ENCODE peak calls at places on chromosomes 16 and 17, in eight cellular contexts. One of them, this sample, is unnamed.

GRCh38 chr17:41586863-41587495 is at the start of gene KRT14:
- DNase-seq in K562: no peak
- DNase-seq in GM12878: no peak
- DNase-seq in prostate gland: no peak
- DNase-seq in breast epithelium: peak; percentile 83
- DNase-seq in GM12891: no peak
- DNase-seq in stomach: no peak
- DNase-seq in transverse colon: no peak
- DNase-seq in this sample: no peak

GRCh38 chr16:72837846-72838661 is 209.9 kb downstream of the ZFHX3 start:
- DNase-seq in stomach: no peak
- DNase-seq in GM12891: no peak
- DNase-seq in K562: no peak
- DNase-seq in GM12878: no peak
- DNase-seq in breast epithelium: no peak
- DNase-seq in transverse colon: no peak
- DNase-seq in prostate gland: no peak
- DNase-seq in this sample: no peak

GRCh38 chr16:73176577-73177013 is 128.7 kb upstream of the ZFHX3 start:
- DNase-seq in GM12891: no peak
- DNase-seq in GM12878: no peak
- DNase-seq in transverse colon: no peak
- DNase-seq in stomach: no peak
- DNase-seq in K562: no peak
- DNase-seq in prostate gland: no peak
- DNase-seq in breast epithelium: no peak
- DNase-seq in this sample: no peak

GRCh38 chr17:41691031-41691777 is 2.5 kb downstream of the EIF1 start:
- DNase-seq in transverse colon: no peak
- DNase-seq in GM12878: no peak
- DNase-seq in GM12891: no peak
- DNase-seq in prostate gland: no peak
- DNase-seq in stomach: no peak
- DNase-seq in breast epithelium: no peak
- DNase-seq in K562: no peak
- DNase-seq in this sample: no peak

GRCh38 chr17:246851-247421 is 65.5 kb upstream of the DOC2B start:
- DNase-seq in transverse colon: peak; percentile 6
- DNase-seq in GM12891: no peak
- DNase-seq in stomach: no peak
- DNase-seq in prostate gland: no peak
- DNase-seq in K562: no peak
- DNase-seq in GM12878: no peak
- DNase-seq in breast epithelium: no peak
- DNase-seq in this sample: no peak

GRCh38 chr16:59878999-59879398 is 1144.9 kb upstream of the GOT2 start:
- DNase-seq in breast epithelium: no peak
- DNase-seq in K562: no peak
- DNase-seq in prostate gland: no peak
- DNase-seq in GM12891: no peak
- DNase-seq in GM12878: no peak
- DNase-seq in transverse colon: no peak
- DNase-seq in stomach: no peak
- DNase-seq in this sample: no peak

GRCh38 chr16:27786221-27786848 is 236.4 kb downstream of the KATNIP start:
- DNase-seq in transverse colon: no peak
- DNase-seq in K562: no peak
- DNase-seq in GM12891: no peak
- DNase-seq in prostate gland: no peak
- DNase-seq in stomach: no peak
- DNase-seq in breast epithelium: no peak
- DNase-seq in GM12878: no peak
- DNase-seq in this sample: no peak

GRCh38 chr17:79101111-79101673 is 26.6 kb downstream of the ENGASE start:
- DNase-seq in GM12878: no peak
- DNase-seq in K562: no peak
- DNase-seq in stomach: no peak
- DNase-seq in transverse colon: no peak
- DNase-seq in GM12891: no peak
- DNase-seq in prostate gland: no peak
- DNase-seq in breast epithelium: no peak
- DNase-seq in this sample: no peak

GRCh38 chr16:12480916-12481315 is 322.8 kb downstream of the CPPED1 start:
- DNase-seq in prostate gland: no peak
- DNase-seq in GM12891: no peak
- DNase-seq in stomach: no peak
- DNase-seq in K562: no peak
- DNase-seq in GM12878: no peak
- DNase-seq in transverse colon: no peak
- DNase-seq in breast epithelium: no peak
- DNase-seq in this sample: no peak

GRCh38 chr16:60642956-60643355 is 1393.3 kb downstream of the CDH8 start:
- DNase-seq in prostate gland: no peak
- DNase-seq in stomach: no peak
- DNase-seq in GM12878: no peak
- DNase-seq in GM12891: no peak
- DNase-seq in transverse colon: no peak
- DNase-seq in breast epithelium: no peak
- DNase-seq in K562: no peak
- DNase-seq in this sample: no peak

GRCh38 chr17:45844695-45845375 is at the start of gene SPPL2C:
- DNase-seq in prostate gland: no peak
- DNase-seq in GM12878: no peak
- DNase-seq in GM12891: no peak
- DNase-seq in breast epithelium: no peak
- DNase-seq in K562: no peak
- DNase-seq in transverse colon: no peak
- DNase-seq in stomach: no peak
- DNase-seq in this sample: no peak

GRCh38 chr16:30659507-30660423 is 1.5 kb downstream of the FBRS start:
- DNase-seq in K562: no peak
- DNase-seq in breast epithelium: peak; percentile 45
- DNase-seq in GM12878: no peak
- DNase-seq in stomach: no peak
- DNase-seq in prostate gland: peak; percentile 49
- DNase-seq in GM12891: no peak
- DNase-seq in transverse colon: peak; percentile 46
- DNase-seq in this sample: no peak

GRCh38 chr16:4850211-4850610 is 2.9 kb downstream of the UBN1 start:
- DNase-seq in breast epithelium: no peak
- DNase-seq in GM12891: no peak
- DNase-seq in GM12878: no peak
- DNase-seq in K562: peak; percentile 63
- DNase-seq in prostate gland: no peak
- DNase-seq in stomach: no peak
- DNase-seq in transverse colon: no peak
- DNase-seq in this sample: no peak

GRCh38 chr17:17966399-17966798 is 5.8 kb downstream of the TOM1L2 start:
- DNase-seq in GM12878: peak; percentile 31
- DNase-seq in K562: no peak
- DNase-seq in GM12891: no peak
- DNase-seq in transverse colon: no peak
- DNase-seq in breast epithelium: no peak
- DNase-seq in prostate gland: no peak
- DNase-seq in stomach: no peak
- DNase-seq in this sample: no peak

GRCh38 chr17:64491034-64491860 is 5.6 kb downstream of the POLG2 start:
- DNase-seq in GM12878: no peak
- DNase-seq in breast epithelium: no peak
- DNase-seq in stomach: no peak
- DNase-seq in prostate gland: no peak
- DNase-seq in transverse colon: peak; percentile 37
- DNase-seq in GM12891: no peak
- DNase-seq in K562: peak; percentile 64
- DNase-seq in this sample: no peak

GRCh38 chr17:39820541-39820940 is 43.6 kb downstream of the IKZF3 start:
- DNase-seq in GM12878: no peak
- DNase-seq in breast epithelium: no peak
- DNase-seq in prostate gland: no peak
- DNase-seq in K562: peak; percentile 7
- DNase-seq in stomach: no peak
- DNase-seq in GM12891: no peak
- DNase-seq in transverse colon: no peak
- DNase-seq in this sample: no peak

GRCh38 chr17:78979780-78980623 is at the start of gene LGALS3BP:
- DNase-seq in K562: no peak
- DNase-seq in GM12878: no peak
- DNase-seq in prostate gland: peak; percentile 53
- DNase-seq in transverse colon: peak; percentile 87
- DNase-seq in GM12891: no peak
- DNase-seq in breast epithelium: peak; percentile 57
- DNase-seq in stomach: peak; percentile 77
- DNase-seq in this sample: no peak

GRCh38 chr16:50102046-50102756 is 36.4 kb downstream of the HEATR3 start:
- DNase-seq in breast epithelium: no peak
- DNase-seq in transverse colon: no peak
- DNase-seq in prostate gland: no peak
- DNase-seq in GM12891: no peak
- DNase-seq in stomach: no peak
- DNase-seq in K562: no peak
- DNase-seq in GM12878: no peak
- DNase-seq in this sample: no peak

GRCh38 chr17:3893003-3893719 is at the start of gene CAMKK1:
- DNase-seq in breast epithelium: peak; percentile 67
- DNase-seq in stomach: peak; percentile 91
- DNase-seq in GM12878: no peak
- DNase-seq in GM12891: peak; percentile 99
- DNase-seq in prostate gland: peak; percentile 85
- DNase-seq in transverse colon: peak; percentile 94
- DNase-seq in K562: peak; percentile 91
- DNase-seq in this sample: peak; percentile 96
- TF ChIP-seq POLR2AphosphoS5 in breast epithelium: no peak
- TF ChIP-seq POLR2AphosphoS5 in stomach: peak; percentile 15
- TF ChIP-seq POLR2AphosphoS5 in GM12878: no peak
- TF ChIP-seq POLR2AphosphoS5 in GM12891: no peak
- TF ChIP-seq POLR2AphosphoS5 in prostate gland: no peak
- TF ChIP-seq POLR2AphosphoS5 in transverse colon: peak; percentile 32
- TF ChIP-seq POLR2AphosphoS5 in K562: peak; percentile 16
- TF ChIP-seq POLR2AphosphoS5 in this sample: peak; percentile 45

GRCh38 chr16:88533945-88534641 is 36.1 kb upstream of the ZC3H18 start:
- DNase-seq in K562: no peak
- DNase-seq in GM12878: no peak
- DNase-seq in GM12891: peak; percentile 90
- DNase-seq in prostate gland: peak; percentile 65
- DNase-seq in transverse colon: peak; percentile 84
- DNase-seq in breast epithelium: peak; percentile 50
- DNase-seq in stomach: peak; percentile 59
- DNase-seq in this sample: no peak
- TF ChIP-seq POLR2A in K562: no peak
- TF ChIP-seq POLR2A in GM12878: peak; percentile 80
- TF ChIP-seq POLR2A in GM12891: no peak
- TF ChIP-seq POLR2A in prostate gland: peak; percentile 28
- TF ChIP-seq POLR2A in transverse colon: peak; percentile 54
- TF ChIP-seq POLR2A in breast epithelium: no peak
- TF ChIP-seq POLR2A in stomach: no peak
- TF ChIP-seq POLR2A in this sample: no peak

GRCh38 chr16:56547120-56547948 is 17.5 kb upstream of the MT4 start:
- DNase-seq in transverse colon: no peak
- DNase-seq in prostate gland: peak; percentile 24
- DNase-seq in GM12891: no peak
- DNase-seq in breast epithelium: peak; percentile 41
- DNase-seq in GM12878: no peak
- DNase-seq in K562: peak; percentile 11
- DNase-seq in stomach: no peak
- DNase-seq in this sample: no peak
- TF ChIP-seq POLR2AphosphoS5 in transverse colon: no peak
- TF ChIP-seq POLR2AphosphoS5 in prostate gland: peak; percentile 6
- TF ChIP-seq POLR2AphosphoS5 in GM12891: no peak
- TF ChIP-seq POLR2AphosphoS5 in breast epithelium: no peak
- TF ChIP-seq POLR2AphosphoS5 in GM12878: no peak
- TF ChIP-seq POLR2AphosphoS5 in K562: no peak
- TF ChIP-seq POLR2AphosphoS5 in stomach: no peak
- TF ChIP-seq POLR2AphosphoS5 in this sample: peak; percentile 12

GRCh38 chr17:50476545-50477315 is 1.9 kb upstream of the RSAD1 start:
- DNase-seq in GM12878: no peak
- DNase-seq in transverse colon: peak; percentile 58
- DNase-seq in GM12891: no peak
- DNase-seq in K562: no peak
- DNase-seq in prostate gland: no peak
- DNase-seq in breast epithelium: no peak
- DNase-seq in stomach: no peak
- DNase-seq in this sample: no peak
- TF ChIP-seq POLR2A in GM12878: no peak
- TF ChIP-seq POLR2A in transverse colon: peak; percentile 70
- TF ChIP-seq POLR2A in GM12891: no peak
- TF ChIP-seq POLR2A in K562: no peak
- TF ChIP-seq POLR2A in prostate gland: no peak
- TF ChIP-seq POLR2A in breast epithelium: no peak
- TF ChIP-seq POLR2A in stomach: no peak
- TF ChIP-seq POLR2A in this sample: no peak

DNA sequence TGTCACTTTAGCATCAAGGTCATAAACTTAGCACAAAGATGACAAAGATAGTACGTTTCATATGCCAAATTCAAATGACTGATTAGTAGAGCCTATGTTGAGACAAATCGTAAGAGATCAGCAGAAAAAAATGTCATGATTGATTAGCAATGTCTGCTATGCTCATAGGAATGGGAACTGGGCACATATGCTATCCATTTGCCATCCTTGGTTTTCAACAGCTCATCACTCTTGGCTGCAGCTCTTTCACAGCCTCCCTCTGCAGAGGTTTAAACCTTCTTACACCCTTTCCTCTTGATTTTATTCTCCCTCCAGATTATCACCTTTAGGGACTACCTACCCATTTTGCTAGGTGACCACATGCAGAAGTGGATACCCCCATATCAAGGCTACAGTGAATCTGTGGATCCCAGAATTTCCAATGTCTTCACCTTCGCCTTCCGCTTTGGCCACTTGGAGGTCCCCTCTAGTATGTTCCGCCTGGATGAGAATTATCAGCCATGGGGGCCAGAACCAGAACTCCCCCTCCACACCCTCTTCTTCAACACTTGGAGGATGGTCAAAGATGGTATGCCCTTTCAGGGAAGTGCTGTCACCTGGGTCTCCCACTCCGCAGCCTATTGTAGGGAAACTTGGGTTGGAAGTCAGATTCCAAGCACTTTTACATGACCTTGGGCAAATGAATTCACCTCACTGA is 16.2 kb downstream of the MPO start:
- DNase-seq in prostate gland: no peak
- DNase-seq in transverse colon: no peak
- DNase-seq in breast epithelium: no peak
- DNase-seq in GM12891: no peak
- DNase-seq in GM12878: no peak
- DNase-seq in stomach: no peak
- DNase-seq in K562: no peak
- DNase-seq in this sample: peak; percentile 75
- TF ChIP-seq POLR2AphosphoS5 in prostate gland: no peak
- TF ChIP-seq POLR2AphosphoS5 in transverse colon: no peak
- TF ChIP-seq POLR2AphosphoS5 in breast epithelium: no peak
- TF ChIP-seq POLR2AphosphoS5 in GM12891: no peak
- TF ChIP-seq POLR2AphosphoS5 in GM12878: no peak
- TF ChIP-seq POLR2AphosphoS5 in stomach: no peak
- TF ChIP-seq POLR2AphosphoS5 in K562: no peak
- TF ChIP-seq POLR2AphosphoS5 in this sample: no peak